ENCODE peak calls at places on chromosome 3, in eight cellular contexts. U is brain microvascular endothelial cell, K is heart left ventricle, H is thoracic aorta, P is mucosa of descending colon, O is cardiac muscle cell, R is lower lobe of right lung, V is HL-60. G is an unnamed sample.
A peak's percentile ranks its signal among the peaks of the same experiment; 100 is the strongest.

GRCh38 chr3:194806991-194807685 is 121.5 kb downstream of the FAM43A start:
- DNase-seq in U (peak; percentile 34), K (no peak), H (no peak), P (no peak), O (peak; percentile 59), R (no peak), V (no peak), G (no peak)

GRCh38 chr3:150747909-150748568 is 14.9 kb downstream of the SIAH2 start:
- DNase-seq in U (no peak), K (no peak), H (no peak), P (no peak), O (no peak), R (no peak), V (no peak), G (no peak)

GRCh38 chr3:187039723-187040414 is 99.4 kb downstream of the RPL39L start:
- DNase-seq in U (no peak), K (no peak), H (no peak), P (peak; percentile 59), O (no peak), R (no peak), V (no peak), G (no peak)

GRCh38 chr3:110430146-110430545 is 641.5 kb upstream of the NECTIN3 start:
- DNase-seq in U (peak; percentile 17), K (no peak), H (no peak), P (no peak), O (no peak), R (no peak), V (no peak), G (no peak)

GRCh38 chr3:133426721-133427120 is 26.9 kb downstream of the BFSP2 start:
- DNase-seq in U (peak; percentile 62), K (no peak), H (no peak), P (no peak), O (peak; percentile 50), R (no peak), V (no peak), G (no peak)

GRCh38 chr3:177944228-177944661 is 592.0 kb upstream of the KCNMB2 start:
- DNase-seq in U (no peak), K (no peak), H (no peak), P (no peak), O (no peak), R (no peak), V (peak; percentile 65), G (no peak)

GRCh38 chr3:105823149-105823866 is 45.5 kb downstream of the CBLB start:
- DNase-seq in U (peak; percentile 93), K (no peak), H (peak; percentile 5), P (no peak), O (peak; percentile 85), R (no peak), V (no peak), G (no peak)

GRCh38 chr3:10757021-10757820 is 58.8 kb upstream of the SLC6A11 start:
- DNase-seq in U (peak; percentile 40), K (no peak), H (no peak), P (no peak), O (peak; percentile 32), R (no peak), V (no peak), G (no peak)

GRCh38 chr3:21934576-21934975 is 183.6 kb upstream of the ZNF385D start:
- DNase-seq in U (no peak), K (no peak), H (no peak), P (no peak), O (no peak), R (no peak), V (no peak), G (no peak)

GRCh38 chr3:115148142-115148790 is 1.2 kb upstream of the ZBTB20 start:
- DNase-seq in U (no peak), K (no peak), H (no peak), P (no peak), O (peak; percentile 22), R (no peak), V (no peak), G (no peak)

GRCh38 chr3:176714034-176714433 is 483.2 kb downstream of the TBL1XR1 start:
- DNase-seq in U (no peak), K (no peak), H (no peak), P (no peak), O (no peak), R (no peak), V (no peak), G (no peak)

GRCh38 chr3:70980646-70981031 is 602.9 kb downstream of the FOXP1 start:
- DNase-seq in U (no peak), K (no peak), H (no peak), P (no peak), O (no peak), R (no peak), V (no peak), G (no peak)

GRCh38 chr3:33364531-33365128 is 75.6 kb downstream of the UBP1 start:
- DNase-seq in U (peak; percentile 54), K (no peak), H (no peak), P (no peak), O (no peak), R (no peak), V (no peak), G (no peak)

GRCh38 chr3:112149136-112149535 is 16.1 kb upstream of the GCSAM start:
- DNase-seq in U (no peak), K (no peak), H (no peak), P (no peak), O (no peak), R (no peak), V (no peak), G (no peak)

GRCh38 chr3:150811984-150812383 is 49.0 kb upstream of the SIAH2 start:
- DNase-seq in U (no peak), K (no peak), H (no peak), P (no peak), O (no peak), R (no peak), V (no peak), G (no peak)

GRCh38 chr3:157088133-157088488 is 71.8 kb downstream of the CCNL1 start:
- DNase-seq in U (no peak), K (no peak), H (no peak), P (no peak), O (peak; percentile 40), R (no peak), V (no peak), G (no peak)
- TF ChIP-seq CTCF in U (no peak), K (no peak), H (no peak), P (no peak), O (no peak), R (no peak), V (no peak), G (no peak)

DNA sequence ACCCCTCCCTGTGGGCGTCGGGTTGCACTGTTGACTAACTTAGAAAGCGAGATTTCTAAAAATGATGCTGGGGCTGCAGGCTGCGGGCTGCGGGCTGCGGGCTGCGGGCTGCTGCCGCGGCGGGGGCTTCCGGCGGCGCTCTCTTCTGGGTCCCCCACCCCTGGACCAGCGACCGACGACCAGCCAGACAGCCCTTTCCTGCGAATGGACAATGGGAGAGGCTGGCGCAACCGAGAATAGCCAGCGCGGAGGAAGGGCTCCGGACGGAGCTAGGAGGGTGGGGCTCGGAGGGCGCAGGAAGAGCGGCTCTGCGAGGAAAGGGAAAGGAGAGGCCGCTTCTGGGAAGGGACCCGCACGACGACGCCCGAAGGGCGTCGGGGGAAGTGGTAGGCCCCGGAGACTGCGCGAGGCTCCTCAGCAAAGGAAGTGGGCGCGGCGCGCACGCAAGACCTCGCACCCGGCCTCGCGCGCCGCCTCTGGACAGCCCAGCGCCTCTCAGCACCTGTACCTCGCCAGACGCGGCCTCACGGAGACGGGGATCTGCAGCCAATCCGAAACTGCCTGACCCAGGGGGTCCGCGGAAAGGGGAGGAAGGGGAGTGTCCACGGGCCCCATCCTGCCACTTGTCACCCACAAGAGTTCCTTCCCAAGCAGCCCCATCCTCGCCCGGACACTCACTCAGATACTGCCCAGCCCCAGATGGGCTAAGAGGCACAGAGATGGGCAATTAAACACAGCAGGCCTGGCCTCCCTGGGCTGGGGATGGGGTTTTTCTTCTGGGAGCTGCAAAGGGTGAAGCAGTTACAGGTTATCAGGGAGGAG is 70.7 kb downstream of the SLC12A8 start:
- DNase-seq in U (no peak), K (peak; percentile 84), H (no peak), P (peak; percentile 68), O (peak; percentile 64), R (peak; percentile 87), V (peak; percentile 44), G (peak; percentile 61)
- TF ChIP-seq CTCF in U (peak; percentile 36), K (peak; percentile 71), H (no peak), P (no peak), O (peak; percentile 35), R (peak; percentile 48), V (no peak), G (peak; percentile 6)

GRCh38 chr3:122920986-122921385 is 106.6 kb downstream of the SEMA5B start:
- DNase-seq in U (no peak), K (no peak), H (no peak), P (no peak), O (no peak), R (no peak), V (no peak), G (no peak)

GRCh38 chr3:122923611-122924010 is 104.0 kb downstream of the SEMA5B start:
- DNase-seq in U (no peak), K (no peak), H (no peak), P (no peak), O (no peak), R (no peak), V (no peak), G (no peak)

GRCh38 chr3:122918576-122919290 is 108.8 kb downstream of the SEMA5B start:
- DNase-seq in U (peak; percentile 9), K (no peak), H (no peak), P (no peak), O (peak; percentile 35), R (no peak), V (no peak), G (no peak)

GRCh38 chr3:122919291-122919610 is 108.3 kb downstream of the SEMA5B start:
- DNase-seq in U (no peak), K (no peak), H (no peak), P (no peak), O (no peak), R (no peak), V (no peak), G (no peak)

DNA sequence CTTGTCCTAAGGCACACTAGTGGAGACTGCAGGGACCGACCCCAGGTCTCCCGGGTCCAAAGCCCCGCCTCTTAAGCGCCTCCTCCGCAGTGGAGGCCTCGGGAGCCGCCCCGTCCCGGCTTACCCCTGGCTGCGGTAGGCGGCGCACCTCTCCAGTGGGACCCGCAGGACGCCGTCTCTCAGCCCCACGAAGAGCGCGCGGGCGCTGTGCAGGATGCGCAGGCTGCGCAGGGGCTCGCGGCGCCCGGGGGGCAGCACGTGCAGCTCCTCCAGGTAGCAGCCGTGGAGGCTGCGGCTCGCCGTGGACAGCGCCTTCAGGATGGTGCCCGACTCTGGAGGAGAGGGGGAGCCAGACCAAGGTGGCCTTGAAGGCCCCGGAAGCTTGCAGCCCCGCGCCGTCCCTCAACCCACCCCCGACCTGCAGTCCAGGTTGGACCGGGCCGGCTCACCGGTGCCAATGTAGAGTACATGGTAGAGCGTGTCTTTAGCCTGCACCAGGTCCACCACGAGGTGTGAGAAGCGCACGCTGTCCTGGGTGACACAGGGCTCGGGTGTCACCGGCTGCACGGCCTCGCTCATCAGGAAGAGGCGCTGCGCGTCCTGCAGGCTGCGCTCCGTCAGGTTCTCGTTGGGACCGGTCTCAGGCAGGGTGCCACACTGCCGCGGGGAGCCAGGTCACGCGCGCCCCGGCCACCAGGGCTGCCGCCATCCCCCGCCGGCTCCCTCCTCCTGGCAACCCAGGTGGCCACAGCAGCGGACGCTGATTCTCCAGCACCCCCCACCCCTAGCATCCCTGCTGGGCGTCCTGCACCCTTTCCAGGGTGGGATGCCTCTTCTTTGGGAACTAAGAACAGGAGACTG is 105.5 kb downstream of the SEMA5B start:
- DNase-seq in U (no peak), K (no peak), H (no peak), P (peak; percentile 35), O (no peak), R (no peak), V (peak; percentile 34), G (no peak)
- TF ChIP-seq CTCF in U (no peak), K (no peak), H (no peak), P (no peak), O (no peak), R (no peak), V (no peak), G (no peak)

GRCh38 chr3:153165211-153165815 is 3.3 kb downstream of the RAP2B start:
- DNase-seq in U (no peak), K (no peak), H (no peak), P (no peak), O (peak; percentile 41), R (no peak), V (no peak), G (no peak)
- TF ChIP-seq CTCF in U (peak; percentile 24), K (peak; percentile 43), H (no peak), P (no peak), O (peak; percentile 27), R (peak; percentile 33), V (no peak), G (peak; percentile 69)